ENCODE peak calls at places on chromosomes 5 and 9, in five cellular contexts. M is cardiac muscle cell, H is AG04450, U is RWPE1, K is body of pancreas. W is an unnamed sample.

GRCh38 chr9:92295827-92296258 is 2.3 kb upstream of the IARS1 start:
- DNase-seq in M (peak), H (no peak), U (peak), K (no peak), W (no peak)

GRCh38 chr5:58706746-58707145 is 123.9 kb downstream of the RAB3C start:
- DNase-seq in M (no peak), H (no peak), U (no peak), K (no peak), W (no peak)

GRCh38 chr9:1216532-1216931 is 166.4 kb downstream of the DMRT2 start:
- DNase-seq in M (no peak), H (no peak), U (no peak), K (no peak), W (no peak)

GRCh38 chr9:138045541-138046490 is 168.2 kb downstream of the CACNA1B start:
- DNase-seq in M (no peak), H (no peak), U (no peak), K (no peak), W (peak)

GRCh38 chr5:142886211-142886610 is 116.0 kb downstream of the ARHGAP26 start:
- DNase-seq in M (no peak), H (no peak), U (no peak), K (no peak), W (no peak)

GRCh38 chr9:88741335-88741734 is 206.4 kb downstream of the NXNL2 start:
- DNase-seq in M (no peak), H (no peak), U (peak), K (no peak), W (no peak)

GRCh38 chr5:170302729-170303501 is 5.3 kb upstream of the LCP2 start:
- DNase-seq in M (peak), H (no peak), U (no peak), K (no peak), W (peak)

GRCh38 chr9:93297659-93298497 is 113.9 kb downstream of the WNK2 start:
- DNase-seq in M (no peak), H (no peak), U (no peak), K (no peak), W (peak)

GRCh38 chr5:39072915-39073758 is 1.1 kb downstream of the RICTOR start:
- DNase-seq in M (peak), H (no peak), U (peak), K (peak), W (peak)

GRCh38 chr9:38362912-38363588 is 29.5 kb upstream of the ALDH1B1 start:
- DNase-seq in M (peak), H (peak), U (peak), K (peak), W (peak)

GRCh38 chr5:861442-862366 is 10.9 kb upstream of the ZDHHC11 start:
- DNase-seq in M (no peak), H (no peak), U (peak), K (no peak), W (no peak)

GRCh38 chr5:174699131-174699530 is 25.3 kb upstream of the MSX2 start:
- DNase-seq in M (no peak), H (no peak), U (no peak), K (no peak), W (no peak)

GRCh38 chr5:74313896-74314295 is 326.6 kb downstream of the ENC1 start:
- DNase-seq in M (no peak), H (no peak), U (no peak), K (no peak), W (no peak)

GRCh38 chr5:74311961-74312360 is 328.6 kb downstream of the ENC1 start:
- DNase-seq in M (no peak), H (no peak), U (no peak), K (peak), W (no peak)

GRCh38 chr5:74310967-74311930 is 329.3 kb downstream of the ENC1 start:
- DNase-seq in M (no peak), H (no peak), U (no peak), K (no peak), W (no peak)

GRCh38 chr5:74314906-74315305 is 325.6 kb downstream of the ENC1 start:
- DNase-seq in M (no peak), H (no peak), U (no peak), K (no peak), W (no peak)

GRCh38 chr5:74312746-74313145 is 327.8 kb downstream of the ENC1 start:
- DNase-seq in M (no peak), H (no peak), U (no peak), K (no peak), W (no peak)
- H3K27ac ChIP-seq in M (no peak), H (no peak), U (no peak), K (no peak), W (no peak)

GRCh38 chr5:141747646-141748229 is 65.7 kb upstream of the ARAP3 start:
- DNase-seq in M (no peak), H (no peak), U (no peak), K (no peak), W (no peak)
- H3K27ac ChIP-seq in M (no peak), H (no peak), U (no peak), K (no peak), W (no peak)

GRCh38 chr9:4489562-4489918 is 728 bp upstream of the SLC1A1 start:
- DNase-seq in M (peak), H (no peak), U (no peak), K (peak), W (peak)
- H3K27ac ChIP-seq in M (no peak), H (no peak), U (no peak), K (peak), W (peak)

GRCh38 chr5:131321066-131321465 is 57.2 kb downstream of the CDC42SE2 start:
- DNase-seq in M (no peak), H (no peak), U (no peak), K (no peak), W (no peak)
- H3K27ac ChIP-seq in M (no peak), H (no peak), U (no peak), K (no peak), W (no peak)

GRCh38 chr5:60184599-60184998 is 291.1 kb upstream of the PDE4D start:
- DNase-seq in M (no peak), H (no peak), U (no peak), K (no peak), W (no peak)

GRCh38 chr5:60183881-60184280 is 290.4 kb upstream of the PDE4D start:
- DNase-seq in M (no peak), H (no peak), U (no peak), K (no peak), W (no peak)

DNA sequence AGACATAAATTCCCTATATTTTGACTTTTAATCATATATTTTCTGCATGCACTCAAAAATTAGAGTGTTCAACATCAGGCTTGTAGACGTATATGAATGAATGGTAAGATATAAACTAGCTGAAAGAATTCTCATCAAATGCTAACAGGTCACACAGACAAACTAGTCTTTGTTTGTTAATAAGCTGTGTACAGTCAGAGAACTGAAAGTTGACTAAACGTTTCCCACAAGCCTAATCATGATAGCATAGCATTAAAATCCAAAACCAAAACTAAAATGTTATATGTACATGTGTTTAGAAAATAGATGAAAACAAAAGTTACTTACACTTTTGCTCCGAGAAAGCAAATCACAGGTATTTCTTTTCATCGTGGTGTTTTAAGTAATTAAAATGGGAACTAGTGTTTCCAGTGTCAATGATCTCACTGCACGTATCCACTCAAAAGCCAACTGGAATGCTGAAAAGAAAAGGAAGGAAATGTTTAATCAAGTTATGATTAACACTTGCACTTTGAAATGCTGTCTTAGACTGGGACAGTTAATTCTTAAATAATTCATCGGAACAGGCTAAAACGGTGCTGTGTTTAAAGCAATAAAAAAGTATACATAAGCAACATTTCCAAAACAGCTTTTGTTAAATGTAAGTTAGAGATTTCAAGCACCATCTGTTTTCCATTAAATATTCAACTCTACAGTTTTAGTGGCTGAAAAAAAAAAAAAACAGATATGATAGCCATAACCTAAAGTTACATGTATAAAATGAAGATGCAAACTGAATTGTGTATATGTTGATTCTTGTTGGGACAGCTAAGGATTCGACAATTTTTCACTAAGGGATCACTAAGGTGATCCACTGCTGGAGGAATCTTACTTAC is 291.9 kb upstream of the PDE4D start:
- DNase-seq in M (no peak), H (no peak), U (no peak), K (no peak), W (no peak)
- H3K27ac ChIP-seq in M (no peak), H (no peak), U (no peak), K (no peak), W (no peak)

GRCh38 chr5:134581241-134581981 is 51.2 kb downstream of the SAR1B start:
- DNase-seq in M (no peak), H (no peak), U (no peak), K (no peak), W (peak)
- H3K27ac ChIP-seq in M (no peak), H (peak), U (peak), K (no peak), W (no peak)